ENCODE peak calls at places on chromosomes 1 and 21, in seven cellular contexts. One of them, this sample, is unnamed.

GRCh38 chr1:3645666-3646355 is 4.1 kb downstream of the WRAP73 start:
- DNase-seq in NCI-H1092 treated with DMSO at 0.1 percent for 48 hours: no peak
- DNase-seq in ELR: no peak
- DNase-seq in naive thymus-derived CD4-positive, alpha-beta T cell: no peak
- DNase-seq in HFFc6: no peak
- DNase-seq in SHP77: no peak
- DNase-seq in tibial artery: no peak
- DNase-seq in this sample: no peak

GRCh38 chr1:9182784-9183257 is 51.8 kb upstream of the H6PD start:
- DNase-seq in NCI-H1092 treated with DMSO at 0.1 percent for 48 hours: no peak
- DNase-seq in ELR: no peak
- DNase-seq in naive thymus-derived CD4-positive, alpha-beta T cell: peak; percentile 46
- DNase-seq in HFFc6: no peak
- DNase-seq in SHP77: no peak
- DNase-seq in tibial artery: no peak
- DNase-seq in this sample: no peak

GRCh38 chr21:45138199-45139002 is 64.0 kb downstream of the ADARB1 start:
- DNase-seq in NCI-H1092 treated with DMSO at 0.1 percent for 48 hours: peak; percentile 49
- DNase-seq in ELR: peak; percentile 72
- DNase-seq in naive thymus-derived CD4-positive, alpha-beta T cell: peak; percentile 70
- DNase-seq in HFFc6: peak; percentile 26
- DNase-seq in SHP77: peak; percentile 46
- DNase-seq in tibial artery: peak; percentile 81
- DNase-seq in this sample: peak; percentile 82

GRCh38 chr1:93021539-93022134 is 57.4 kb upstream of the MTF2 start:
- DNase-seq in NCI-H1092 treated with DMSO at 0.1 percent for 48 hours: peak; percentile 44
- DNase-seq in ELR: peak; percentile 66
- DNase-seq in naive thymus-derived CD4-positive, alpha-beta T cell: no peak
- DNase-seq in HFFc6: peak; percentile 43
- DNase-seq in SHP77: peak; percentile 27
- DNase-seq in tibial artery: no peak
- DNase-seq in this sample: no peak

GRCh38 chr1:70767377-70767776 is 280.2 kb downstream of the PTGER3 start:
- DNase-seq in NCI-H1092 treated with DMSO at 0.1 percent for 48 hours: no peak
- DNase-seq in ELR: peak; percentile 79
- DNase-seq in naive thymus-derived CD4-positive, alpha-beta T cell: no peak
- DNase-seq in HFFc6: peak; percentile 59
- DNase-seq in SHP77: no peak
- DNase-seq in tibial artery: no peak
- DNase-seq in this sample: no peak

GRCh38 chr1:241611063-241611462 is 29.1 kb downstream of the CHML start:
- DNase-seq in NCI-H1092 treated with DMSO at 0.1 percent for 48 hours: peak; percentile 75
- DNase-seq in ELR: peak; percentile 83
- DNase-seq in naive thymus-derived CD4-positive, alpha-beta T cell: no peak
- DNase-seq in HFFc6: peak; percentile 70
- DNase-seq in SHP77: peak; percentile 47
- DNase-seq in tibial artery: no peak
- DNase-seq in this sample: no peak

GRCh38 chr1:103112535-103112934 is 4.2 kb upstream of the COL11A1 start:
- DNase-seq in NCI-H1092 treated with DMSO at 0.1 percent for 48 hours: no peak
- DNase-seq in ELR: no peak
- DNase-seq in naive thymus-derived CD4-positive, alpha-beta T cell: no peak
- DNase-seq in HFFc6: no peak
- DNase-seq in SHP77: no peak
- DNase-seq in tibial artery: no peak
- DNase-seq in this sample: no peak

GRCh38 chr1:6753320-6754140 is 31.7 kb upstream of the CAMTA1 start:
- DNase-seq in NCI-H1092 treated with DMSO at 0.1 percent for 48 hours: no peak
- DNase-seq in ELR: peak; percentile 65
- DNase-seq in naive thymus-derived CD4-positive, alpha-beta T cell: no peak
- DNase-seq in HFFc6: peak; percentile 35
- DNase-seq in SHP77: no peak
- DNase-seq in tibial artery: no peak
- DNase-seq in this sample: no peak

GRCh38 chr1:58861510-58861909 is 77.7 kb upstream of the JUN start:
- DNase-seq in NCI-H1092 treated with DMSO at 0.1 percent for 48 hours: no peak
- DNase-seq in ELR: peak; percentile 26
- DNase-seq in naive thymus-derived CD4-positive, alpha-beta T cell: no peak
- DNase-seq in HFFc6: no peak
- DNase-seq in SHP77: no peak
- DNase-seq in tibial artery: no peak
- DNase-seq in this sample: no peak

GRCh38 chr1:154502066-154502741 is at the start of the genes SHE and TDRD10:
- DNase-seq in NCI-H1092 treated with DMSO at 0.1 percent for 48 hours: no peak
- DNase-seq in ELR: no peak
- DNase-seq in naive thymus-derived CD4-positive, alpha-beta T cell: peak; percentile 29
- DNase-seq in HFFc6: no peak
- DNase-seq in SHP77: no peak
- DNase-seq in tibial artery: no peak
- DNase-seq in this sample: peak; percentile 61

GRCh38 chr1:19435851-19436465 is 49.4 kb downstream of the CAPZB start:
- DNase-seq in NCI-H1092 treated with DMSO at 0.1 percent for 48 hours: no peak
- DNase-seq in ELR: peak; percentile 78
- DNase-seq in naive thymus-derived CD4-positive, alpha-beta T cell: no peak
- DNase-seq in HFFc6: peak; percentile 76
- DNase-seq in SHP77: no peak
- DNase-seq in tibial artery: no peak
- DNase-seq in this sample: no peak

GRCh38 chr1:53206735-53207379 is 10.2 kb downstream of the CPT2 start:
- DNase-seq in NCI-H1092 treated with DMSO at 0.1 percent for 48 hours: no peak
- DNase-seq in ELR: no peak
- DNase-seq in naive thymus-derived CD4-positive, alpha-beta T cell: no peak
- DNase-seq in HFFc6: no peak
- DNase-seq in SHP77: no peak
- DNase-seq in tibial artery: no peak
- DNase-seq in this sample: no peak

GRCh38 chr1:32816676-32817158 is 441 bp downstream of the YARS1 start:
- DNase-seq in NCI-H1092 treated with DMSO at 0.1 percent for 48 hours: peak; percentile 61
- DNase-seq in ELR: peak; percentile 47
- DNase-seq in naive thymus-derived CD4-positive, alpha-beta T cell: no peak
- DNase-seq in HFFc6: peak; percentile 12
- DNase-seq in SHP77: no peak
- DNase-seq in tibial artery: no peak
- DNase-seq in this sample: no peak

GRCh38 chr1:22772054-22772453 is 61.4 kb downstream of the EPHB2 start:
- DNase-seq in NCI-H1092 treated with DMSO at 0.1 percent for 48 hours: peak; percentile 61
- DNase-seq in ELR: no peak
- DNase-seq in naive thymus-derived CD4-positive, alpha-beta T cell: no peak
- DNase-seq in HFFc6: no peak
- DNase-seq in SHP77: no peak
- DNase-seq in tibial artery: peak; percentile 83
- DNase-seq in this sample: peak; percentile 77

GRCh38 chr1:95139039-95139438 is 21.9 kb downstream of the TLCD4 start:
- DNase-seq in NCI-H1092 treated with DMSO at 0.1 percent for 48 hours: no peak
- DNase-seq in ELR: no peak
- DNase-seq in naive thymus-derived CD4-positive, alpha-beta T cell: no peak
- DNase-seq in HFFc6: no peak
- DNase-seq in SHP77: no peak
- DNase-seq in tibial artery: no peak
- DNase-seq in this sample: no peak

GRCh38 chr1:844472-845026 is 79.2 kb upstream of the SAMD11 start:
- DNase-seq in NCI-H1092 treated with DMSO at 0.1 percent for 48 hours: no peak
- DNase-seq in ELR: no peak
- DNase-seq in naive thymus-derived CD4-positive, alpha-beta T cell: no peak
- DNase-seq in HFFc6: no peak
- DNase-seq in SHP77: no peak
- DNase-seq in tibial artery: no peak
- DNase-seq in this sample: no peak

GRCh38 chr1:154176341-154176740 is 15.6 kb downstream of the TPM3 start:
- DNase-seq in NCI-H1092 treated with DMSO at 0.1 percent for 48 hours: no peak
- DNase-seq in ELR: peak; percentile 84
- DNase-seq in naive thymus-derived CD4-positive, alpha-beta T cell: no peak
- DNase-seq in HFFc6: peak; percentile 81
- DNase-seq in SHP77: no peak
- DNase-seq in tibial artery: peak; percentile 17
- DNase-seq in this sample: no peak

GRCh38 chr1:7111855-7112254 is 326.6 kb downstream of the CAMTA1 start:
- DNase-seq in NCI-H1092 treated with DMSO at 0.1 percent for 48 hours: no peak
- DNase-seq in ELR: no peak
- DNase-seq in naive thymus-derived CD4-positive, alpha-beta T cell: no peak
- DNase-seq in HFFc6: no peak
- DNase-seq in SHP77: no peak
- DNase-seq in tibial artery: no peak
- DNase-seq in this sample: no peak

GRCh38 chr1:190679444-190679843 is 201.8 kb upstream of the BRINP3 start:
- DNase-seq in NCI-H1092 treated with DMSO at 0.1 percent for 48 hours: no peak
- DNase-seq in ELR: peak; percentile 49
- DNase-seq in naive thymus-derived CD4-positive, alpha-beta T cell: no peak
- DNase-seq in HFFc6: no peak
- DNase-seq in SHP77: no peak
- DNase-seq in tibial artery: no peak
- DNase-seq in this sample: no peak

GRCh38 chr1:15224259-15224869 is 22.7 kb upstream of the FHAD1 start:
- DNase-seq in NCI-H1092 treated with DMSO at 0.1 percent for 48 hours: no peak
- DNase-seq in ELR: no peak
- DNase-seq in naive thymus-derived CD4-positive, alpha-beta T cell: no peak
- DNase-seq in HFFc6: no peak
- DNase-seq in SHP77: no peak
- DNase-seq in tibial artery: no peak
- DNase-seq in this sample: peak; percentile 37

GRCh38 chr1:234611799-234612351 is 1.9 kb upstream of the IRF2BP2 start:
- DNase-seq in NCI-H1092 treated with DMSO at 0.1 percent for 48 hours: peak; percentile 73
- DNase-seq in ELR: no peak
- DNase-seq in naive thymus-derived CD4-positive, alpha-beta T cell: peak; percentile 42
- DNase-seq in HFFc6: no peak
- DNase-seq in SHP77: peak; percentile 54
- DNase-seq in tibial artery: peak; percentile 92
- DNase-seq in this sample: peak; percentile 76

GRCh38 chr1:32686387-32686786 is 16.2 kb downstream of the SYNC start:
- DNase-seq in NCI-H1092 treated with DMSO at 0.1 percent for 48 hours: no peak
- DNase-seq in ELR: no peak
- DNase-seq in naive thymus-derived CD4-positive, alpha-beta T cell: no peak
- DNase-seq in HFFc6: no peak
- DNase-seq in SHP77: no peak
- DNase-seq in tibial artery: no peak
- DNase-seq in this sample: no peak

GRCh38 chr1:57017717-57018116 is 51.9 kb upstream of the C8B start:
- DNase-seq in NCI-H1092 treated with DMSO at 0.1 percent for 48 hours: no peak
- DNase-seq in ELR: no peak
- DNase-seq in naive thymus-derived CD4-positive, alpha-beta T cell: no peak
- DNase-seq in HFFc6: no peak
- DNase-seq in SHP77: no peak
- DNase-seq in tibial artery: no peak
- DNase-seq in this sample: no peak